ENCODE peak calls at places on chromosomes 6 and 20, in four cellular contexts. W is CD8-positive, alpha-beta T cell; O is GM06990; X is heart right ventricle. Y is an unnamed sample.

GRCh38 chr6:93474733-93475179 is 55.4 kb upstream of the EPHA7 start:
- DNase-seq in O (no peak), W (no peak), X (no peak), Y (no peak)

GRCh38 chr20:5448449-5449118 is 131.8 kb upstream of the PROKR2 start:
- DNase-seq in W (peak; percentile 58), O (no peak), X (no peak), Y (peak; percentile 0)

GRCh38 chr6:164825386-164825785 is 484.0 kb downstream of the C6orf118 start:
- DNase-seq in O (no peak), X (no peak), W (no peak), Y (no peak)

GRCh38 chr6:68226460-68226859 is 408.6 kb upstream of the ADGRB3 start:
- DNase-seq in O (no peak), W (no peak), X (no peak), Y (no peak)

GRCh38 chr6:100353276-100354015 is 111.3 kb downstream of the SIM1 start:
- DNase-seq in W (no peak), X (no peak), O (no peak), Y (no peak)

GRCh38 chr6:168129292-168130167 is 50.5 kb upstream of the FRMD1 start:
- DNase-seq in X (no peak), O (no peak), W (no peak), Y (no peak)

GRCh38 chr6:33211666-33212422 is 3.5 kb downstream of the RING1 start:
- DNase-seq in W (no peak), X (no peak), O (no peak), Y (no peak)

GRCh38 chr6:169099411-169100202 is 154.0 kb downstream of the THBS2 start:
- DNase-seq in O (no peak), X (no peak), W (no peak), Y (no peak)

GRCh38 chr6:41901882-41902519 is 6.8 kb upstream of the USP49 start:
- DNase-seq in W (peak; percentile 55), O (no peak), X (no peak), Y (no peak)

GRCh38 chr6:21382821-21383455 is 210.6 kb upstream of the SOX4 start:
- DNase-seq in X (no peak), O (no peak), W (no peak), Y (no peak)

GRCh38 chr6:47005486-47005885 is 36.6 kb downstream of the ADGRF1 start:
- DNase-seq in X (no peak), O (no peak), W (no peak), Y (no peak)

GRCh38 chr20:36439040-36439730 is 102.1 kb upstream of the MYL9 start:
- DNase-seq in W (peak; percentile 67), O (peak; percentile 50), X (peak; percentile 64), Y (no peak)

GRCh38 chr20:17990278-17990972 is 21.6 kb downstream of the MGME1 start:
- DNase-seq in O (no peak), X (no peak), W (no peak), Y (no peak)

GRCh38 chr6:148524509-148524908 is 181.9 kb downstream of the SASH1 start:
- DNase-seq in W (no peak), X (no peak), O (no peak), Y (no peak)

GRCh38 chr20:52192296-52193007 is 873 bp upstream of the ZFP64 start:
- DNase-seq in O (no peak), X (peak; percentile 27), W (no peak), Y (no peak)

GRCh38 chr6:36595168-36595818 is 1.1 kb downstream of the SRSF3 start:
- DNase-seq in O (no peak), W (no peak), X (no peak), Y (no peak)

GRCh38 chr6:132130530-132131298 is 179.5 kb upstream of the CCN2 start:
- DNase-seq in X (peak; percentile 20), W (no peak), O (no peak), Y (peak; percentile 55)

DNA sequence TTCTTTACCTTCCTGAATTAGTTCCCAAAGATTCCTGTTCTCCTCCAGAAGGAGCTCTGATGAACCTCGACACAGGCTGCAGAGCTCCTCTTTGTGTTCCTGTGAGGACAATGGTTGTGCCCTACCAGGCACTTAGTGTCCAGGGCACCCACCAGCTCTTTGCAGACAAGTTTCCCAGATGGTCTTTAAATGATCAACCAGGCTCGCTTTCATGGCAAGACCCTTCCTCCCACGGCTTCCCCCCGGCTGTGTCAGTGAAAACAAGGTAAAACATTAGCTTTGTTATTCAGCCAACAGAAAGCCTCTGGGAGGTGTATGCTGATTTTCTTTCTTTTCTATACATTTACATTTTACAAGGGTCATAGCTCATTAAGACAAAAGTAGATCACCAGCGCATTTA is 32.3 kb upstream of the CNKSR3 start:
- DNase-seq in O (no peak), W (no peak), X (no peak), Y (no peak)
- H3K4me3 ChIP-seq in O (no peak overlapping the region), W (no peak overlapping the region), X (no peak overlapping the region), Y (no peak overlapping the region)

DNA sequence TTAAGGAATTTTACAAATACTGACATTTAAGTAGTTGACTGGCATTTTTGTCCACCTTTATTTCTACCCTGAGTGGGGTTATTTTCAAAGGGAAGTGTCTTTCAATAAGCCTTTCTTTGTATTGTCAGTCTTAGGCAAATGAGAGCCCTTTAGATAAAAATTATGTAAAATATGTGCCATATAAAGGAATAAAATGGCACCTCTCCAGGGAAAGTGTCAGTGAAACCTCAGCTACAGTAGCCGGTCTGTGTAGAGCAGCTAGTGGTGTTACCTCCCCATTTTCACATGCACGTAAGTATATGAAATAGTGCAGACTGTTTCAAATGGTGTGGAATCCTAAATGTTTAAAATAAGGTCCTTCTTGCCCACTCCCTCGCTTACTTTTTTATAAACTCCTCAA is 5.0 kb downstream of the FAM217B start:
- DNase-seq in X (no peak), O (no peak), W (no peak), Y (no peak)
- H3K4me3 ChIP-seq in X (no peak overlapping the region), O (no peak overlapping the region), W (no peak overlapping the region), Y (no peak overlapping the region)

GRCh38 chr6:117267766-117268534 is 2.6 kb downstream of the VGLL2 start:
- DNase-seq in O (no peak), X (no peak), W (no peak), Y (no peak)

GRCh38 chr6:117265425-117266266 is at the start of gene VGLL2:
- DNase-seq in O (peak; percentile 21), X (peak; percentile 37), W (no peak), Y (no peak)

GRCh38 chr6:117266948-117267347 is 1.6 kb downstream of the VGLL2 start:
- DNase-seq in O (no peak), W (no peak), X (no peak), Y (no peak)

GRCh38 chr6:117264487-117265424 is 602 bp upstream of the VGLL2 start:
- DNase-seq in X (no peak), W (no peak), O (peak; percentile 17), Y (no peak)

DNA sequence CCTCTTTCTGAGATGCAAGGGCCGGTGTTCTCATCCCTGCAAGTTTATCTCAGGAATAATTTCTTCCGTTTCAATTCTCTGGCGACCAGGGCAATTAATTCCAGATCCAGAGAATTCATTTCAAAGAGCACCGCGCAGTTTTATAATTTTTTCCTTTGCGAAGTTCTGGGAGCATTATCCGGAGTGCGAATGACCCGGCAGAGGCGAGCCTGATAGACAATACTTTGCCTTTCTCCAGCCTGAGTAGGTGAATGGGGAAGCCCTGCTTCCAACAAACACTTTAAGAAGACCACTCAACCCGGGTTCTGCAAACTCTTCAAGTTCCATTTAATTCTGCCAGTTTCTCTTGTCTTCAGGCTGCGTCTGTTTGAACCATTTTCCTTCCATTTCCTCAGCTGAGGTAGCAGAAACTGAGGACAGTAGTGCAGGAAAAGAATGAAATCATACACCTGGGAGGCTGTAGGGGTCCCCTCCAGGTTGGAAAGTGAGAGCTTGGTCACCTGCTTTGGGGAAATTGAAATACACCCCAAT is 974 bp downstream of the VGLL2 start:
- DNase-seq in O (no peak), W (no peak), X (no peak), Y (no peak)
- H3K4me3 ChIP-seq in O (peak overlapping the region; percentile 23), W (no peak overlapping the region), X (peak overlapping the region; percentile 32), Y (peak overlapping the region; percentile 56)

DNA sequence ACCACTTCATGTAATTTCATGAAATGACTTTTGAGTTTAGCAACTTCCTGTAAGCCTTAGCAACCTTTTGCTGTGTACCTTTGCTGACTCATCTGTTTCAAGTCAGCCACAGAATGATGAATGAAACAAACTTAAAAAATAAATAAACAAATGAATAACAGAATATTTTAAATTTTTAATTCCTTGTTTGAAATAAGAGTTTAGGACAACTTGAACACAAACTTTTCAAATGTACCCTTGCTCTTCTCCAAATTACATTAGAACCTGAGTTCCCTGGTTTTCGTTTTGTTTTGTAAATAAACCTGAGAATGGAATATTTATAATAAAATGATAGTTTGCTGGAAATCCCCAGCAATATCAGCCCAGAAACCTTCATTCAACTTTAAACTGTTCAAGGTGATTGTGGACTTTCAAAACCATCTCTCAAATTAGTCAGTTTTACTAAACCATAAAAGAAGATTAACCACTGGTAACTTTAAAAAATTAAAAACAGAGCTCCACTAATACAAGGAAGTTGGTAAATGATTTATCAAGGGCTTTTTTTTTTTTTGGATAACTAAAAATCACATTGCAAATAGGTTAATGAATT is 10.1 kb downstream of the MBOAT1 start:
- DNase-seq in X (no peak), O (peak; percentile 55), W (no peak), Y (peak; percentile 12)
- H3K4me3 ChIP-seq in X (no peak overlapping the region), O (peak overlapping the region; percentile 19), W (no peak overlapping the region), Y (no peak overlapping the region)

GRCh38 chr6:138188278-138188923 is 26.7 kb downstream of the ARFGEF3 start:
- DNase-seq in X (no peak), W (no peak), O (no peak), Y (no peak)

GRCh38 chr6:138182939-138183791 is 21.4 kb downstream of the ARFGEF3 start:
- DNase-seq in W (no peak), O (no peak), X (no peak), Y (no peak)

GRCh38 chr6:138187156-138187555 is 25.4 kb downstream of the ARFGEF3 start:
- DNase-seq in O (no peak), W (no peak), X (no peak), Y (no peak)

GRCh38 chr6:138184230-138184629 is 22.5 kb downstream of the ARFGEF3 start:
- DNase-seq in W (no peak), X (no peak), O (no peak), Y (no peak)

DNA sequence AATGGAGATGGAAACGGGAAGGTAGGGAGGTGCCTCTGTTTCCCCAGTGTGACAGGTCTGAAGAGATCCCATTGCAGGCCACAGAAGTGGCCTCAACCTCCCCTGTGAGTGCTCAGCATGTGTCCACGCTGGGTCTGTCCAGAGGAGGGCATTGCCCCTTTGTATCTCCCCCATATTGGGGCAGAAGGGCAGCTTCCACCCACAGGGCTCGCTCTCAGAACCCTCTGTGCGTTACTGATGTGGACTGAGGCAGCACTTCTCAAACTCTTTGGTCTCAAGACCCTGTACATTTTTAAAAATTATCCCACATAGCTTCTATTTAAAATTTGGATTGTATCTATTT is 22.0 kb downstream of the ARFGEF3 start:
- DNase-seq in W (no peak), O (no peak), X (no peak), Y (no peak)
- H3K4me3 ChIP-seq in W (no peak overlapping the region), O (no peak overlapping the region), X (no peak overlapping the region), Y (no peak overlapping the region)

DNA sequence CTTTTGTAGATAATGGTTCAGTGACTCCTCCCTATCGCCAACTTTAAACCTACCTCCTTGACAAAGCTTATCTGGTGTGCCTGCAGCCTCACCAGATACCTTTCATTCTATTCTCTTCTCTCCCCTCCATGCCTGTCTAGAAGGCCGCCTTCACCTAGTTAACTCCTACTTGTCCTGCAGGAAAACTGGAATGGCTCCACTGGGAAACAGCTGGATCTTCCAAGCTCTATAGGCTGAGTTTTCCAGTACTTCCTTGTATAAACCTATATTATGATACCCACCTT is 6.2 kb downstream of the PRKN start:
- DNase-seq in O (no peak), X (no peak), W (no peak), Y (no peak)
- H3K4me3 ChIP-seq in O (no peak overlapping the region), X (no peak overlapping the region), W (no peak overlapping the region), Y (no peak overlapping the region)